ENCODE peak calls at places on chromosomes 12 and 14, in nine cellular contexts. One of them, this sample, is unnamed.

GRCh38 chr12:91968772-91969171 is 176.9 kb downstream of the BTG1 start:
- DNase-seq in caudate nucleus: no peak
- DNase-seq in dermis microvascular lymphatic vessel endothelial cell: no peak
- DNase-seq in activated T-cell treated with anti-CD3 and anti-CD28 coated beads, Interleukin-2, amount 50 U/mL, for 72 hours: no peak
- DNase-seq in NCI-H510A: no peak
- DNase-seq in neural progenitor cell: no peak
- DNase-seq in fibroblast of lung: no peak
- DNase-seq in epithelial cell of esophagus: no peak
- DNase-seq in gastrocnemius medialis: no peak
- DNase-seq in this sample: no peak

GRCh38 chr12:107014050-107014449 is 27.1 kb upstream of the MTERF2 start:
- DNase-seq in dermis microvascular lymphatic vessel endothelial cell: no peak
- DNase-seq in caudate nucleus: no peak
- DNase-seq in neural progenitor cell: no peak
- DNase-seq in NCI-H510A: no peak
- DNase-seq in epithelial cell of esophagus: peak
- DNase-seq in activated T-cell treated with anti-CD3 and anti-CD28 coated beads, Interleukin-2, amount 50 U/mL, for 72 hours: no peak
- DNase-seq in gastrocnemius medialis: no peak
- DNase-seq in fibroblast of lung: no peak
- DNase-seq in this sample: peak

GRCh38 chr12:111227476-111228420 is 141.1 kb downstream of the PHETA1 start:
- DNase-seq in fibroblast of lung: no peak
- DNase-seq in activated T-cell treated with anti-CD3 and anti-CD28 coated beads, Interleukin-2, amount 50 U/mL, for 72 hours: no peak
- DNase-seq in caudate nucleus: no peak
- DNase-seq in epithelial cell of esophagus: no peak
- DNase-seq in NCI-H510A: no peak
- DNase-seq in dermis microvascular lymphatic vessel endothelial cell: no peak
- DNase-seq in neural progenitor cell: no peak
- DNase-seq in gastrocnemius medialis: no peak
- DNase-seq in this sample: peak

GRCh38 chr14:99579903-99580570 is 24.0 kb downstream of the CCDC85C start:
- DNase-seq in caudate nucleus: no peak
- DNase-seq in dermis microvascular lymphatic vessel endothelial cell: no peak
- DNase-seq in activated T-cell treated with anti-CD3 and anti-CD28 coated beads, Interleukin-2, amount 50 U/mL, for 72 hours: no peak
- DNase-seq in epithelial cell of esophagus: peak
- DNase-seq in NCI-H510A: peak
- DNase-seq in neural progenitor cell: peak
- DNase-seq in gastrocnemius medialis: no peak
- DNase-seq in fibroblast of lung: no peak
- DNase-seq in this sample: peak

GRCh38 chr12:13368431-13368830 is 171.9 kb downstream of the EMP1 start:
- DNase-seq in activated T-cell treated with anti-CD3 and anti-CD28 coated beads, Interleukin-2, amount 50 U/mL, for 72 hours: no peak
- DNase-seq in gastrocnemius medialis: no peak
- DNase-seq in fibroblast of lung: no peak
- DNase-seq in dermis microvascular lymphatic vessel endothelial cell: no peak
- DNase-seq in caudate nucleus: no peak
- DNase-seq in epithelial cell of esophagus: no peak
- DNase-seq in NCI-H510A: no peak
- DNase-seq in neural progenitor cell: no peak
- DNase-seq in this sample: no peak

GRCh38 chr12:15794196-15794595 is 5.0 kb upstream of the EPS8 start:
- DNase-seq in caudate nucleus: no peak
- DNase-seq in gastrocnemius medialis: no peak
- DNase-seq in dermis microvascular lymphatic vessel endothelial cell: no peak
- DNase-seq in neural progenitor cell: peak
- DNase-seq in NCI-H510A: no peak
- DNase-seq in activated T-cell treated with anti-CD3 and anti-CD28 coated beads, Interleukin-2, amount 50 U/mL, for 72 hours: no peak
- DNase-seq in epithelial cell of esophagus: no peak
- DNase-seq in fibroblast of lung: no peak
- DNase-seq in this sample: no peak

GRCh38 chr14:43894534-43894933 is 612.5 kb downstream of the FSCB start:
- DNase-seq in activated T-cell treated with anti-CD3 and anti-CD28 coated beads, Interleukin-2, amount 50 U/mL, for 72 hours: no peak
- DNase-seq in dermis microvascular lymphatic vessel endothelial cell: no peak
- DNase-seq in caudate nucleus: no peak
- DNase-seq in gastrocnemius medialis: no peak
- DNase-seq in fibroblast of lung: peak
- DNase-seq in epithelial cell of esophagus: peak
- DNase-seq in NCI-H510A: no peak
- DNase-seq in neural progenitor cell: peak
- DNase-seq in this sample: peak

GRCh38 chr12:94109154-94109553 is 39.2 kb upstream of the PLXNC1 start:
- DNase-seq in gastrocnemius medialis: no peak
- DNase-seq in activated T-cell treated with anti-CD3 and anti-CD28 coated beads, Interleukin-2, amount 50 U/mL, for 72 hours: peak
- DNase-seq in NCI-H510A: no peak
- DNase-seq in caudate nucleus: no peak
- DNase-seq in epithelial cell of esophagus: no peak
- DNase-seq in fibroblast of lung: peak
- DNase-seq in neural progenitor cell: no peak
- DNase-seq in dermis microvascular lymphatic vessel endothelial cell: no peak
- DNase-seq in this sample: no peak

GRCh38 chr14:89455412-89455811 is 38.4 kb upstream of the FOXN3 start:
- DNase-seq in NCI-H510A: no peak
- DNase-seq in activated T-cell treated with anti-CD3 and anti-CD28 coated beads, Interleukin-2, amount 50 U/mL, for 72 hours: no peak
- DNase-seq in epithelial cell of esophagus: no peak
- DNase-seq in fibroblast of lung: no peak
- DNase-seq in dermis microvascular lymphatic vessel endothelial cell: no peak
- DNase-seq in caudate nucleus: no peak
- DNase-seq in neural progenitor cell: peak
- DNase-seq in gastrocnemius medialis: no peak
- DNase-seq in this sample: no peak

GRCh38 chr14:64721391-64721791 is 17.2 kb downstream of the PLEKHG3 start:
- DNase-seq in activated T-cell treated with anti-CD3 and anti-CD28 coated beads, Interleukin-2, amount 50 U/mL, for 72 hours: no peak
- DNase-seq in gastrocnemius medialis: no peak
- DNase-seq in NCI-H510A: no peak
- DNase-seq in epithelial cell of esophagus: no peak
- DNase-seq in caudate nucleus: no peak
- DNase-seq in neural progenitor cell: no peak
- DNase-seq in dermis microvascular lymphatic vessel endothelial cell: no peak
- DNase-seq in fibroblast of lung: no peak
- DNase-seq in this sample: no peak

GRCh38 chr14:32637582-32637981 is 301.1 kb upstream of the NPAS3 start:
- DNase-seq in dermis microvascular lymphatic vessel endothelial cell: no peak
- DNase-seq in fibroblast of lung: no peak
- DNase-seq in caudate nucleus: no peak
- DNase-seq in gastrocnemius medialis: no peak
- DNase-seq in NCI-H510A: no peak
- DNase-seq in neural progenitor cell: no peak
- DNase-seq in activated T-cell treated with anti-CD3 and anti-CD28 coated beads, Interleukin-2, amount 50 U/mL, for 72 hours: no peak
- DNase-seq in epithelial cell of esophagus: no peak
- DNase-seq in this sample: no peak

This sample was measured in H7.